ENCODE peak calls at places on chromosomes 5 and 9, in seven cellular contexts. P is mammary epithelial cell; G is pancreas; A is cardiac muscle cell; S is H1; I is CD4-positive, alpha-beta memory T cell; W is left ventricle myocardium inferior. T is an unnamed sample.

GRCh38 chr9:108058137-108058779 is 568.7 kb upstream of the KLF4 start:
- DNase-seq in G (no peak), P (no peak), S (no peak), W (no peak), I (no peak), A (no peak), T (no peak)

GRCh38 chr9:121281614-121282291 is 13.8 kb downstream of the GSN start:
- DNase-seq in S (no peak), I (no peak), W (peak; percentile 91), G (peak; percentile 84), P (peak; percentile 99), A (peak; percentile 50), T (no peak)

GRCh38 chr5:158699336-158699735 is 400.4 kb downstream of the EBF1 start:
- DNase-seq in W (no peak), G (no peak), P (no peak), A (no peak), I (no peak), S (no peak), T (no peak)

GRCh38 chr9:99037768-99038167 is 67.1 kb upstream of the TGFBR1 start:
- DNase-seq in A (no peak), I (no peak), W (no peak), G (no peak), P (no peak), S (no peak), T (no peak)

GRCh38 chr5:14728109-14728938 is 63.8 kb downstream of the OTULIN start:
- DNase-seq in W (no peak), P (no peak), I (no peak), G (no peak), A (no peak), S (peak; percentile 85), T (no peak)

GRCh38 chr9:104247899-104248460 is 153.9 kb downstream of the SMC2 start:
- DNase-seq in G (no peak), I (no peak), S (no peak), A (no peak), P (no peak), W (no peak), T (no peak)

GRCh38 chr9:6479959-6480358 is 67.0 kb downstream of the UHRF2 start:
- DNase-seq in P (no peak), W (no peak), S (no peak), I (no peak), G (no peak), A (no peak), T (no peak)

GRCh38 chr5:150167163-150167798 is 703 bp downstream of the CDX1 start:
- DNase-seq in W (no peak), P (no peak), G (no peak), A (no peak), S (no peak), I (no peak), T (no peak)

GRCh38 chr5:42250-42649 is 49.7 kb upstream of the PLEKHG4B start:
- DNase-seq in W (no peak), I (no peak), G (no peak), P (peak; percentile 19), A (peak; percentile 60), S (peak; percentile 69), T (peak; percentile 47)

DNA sequence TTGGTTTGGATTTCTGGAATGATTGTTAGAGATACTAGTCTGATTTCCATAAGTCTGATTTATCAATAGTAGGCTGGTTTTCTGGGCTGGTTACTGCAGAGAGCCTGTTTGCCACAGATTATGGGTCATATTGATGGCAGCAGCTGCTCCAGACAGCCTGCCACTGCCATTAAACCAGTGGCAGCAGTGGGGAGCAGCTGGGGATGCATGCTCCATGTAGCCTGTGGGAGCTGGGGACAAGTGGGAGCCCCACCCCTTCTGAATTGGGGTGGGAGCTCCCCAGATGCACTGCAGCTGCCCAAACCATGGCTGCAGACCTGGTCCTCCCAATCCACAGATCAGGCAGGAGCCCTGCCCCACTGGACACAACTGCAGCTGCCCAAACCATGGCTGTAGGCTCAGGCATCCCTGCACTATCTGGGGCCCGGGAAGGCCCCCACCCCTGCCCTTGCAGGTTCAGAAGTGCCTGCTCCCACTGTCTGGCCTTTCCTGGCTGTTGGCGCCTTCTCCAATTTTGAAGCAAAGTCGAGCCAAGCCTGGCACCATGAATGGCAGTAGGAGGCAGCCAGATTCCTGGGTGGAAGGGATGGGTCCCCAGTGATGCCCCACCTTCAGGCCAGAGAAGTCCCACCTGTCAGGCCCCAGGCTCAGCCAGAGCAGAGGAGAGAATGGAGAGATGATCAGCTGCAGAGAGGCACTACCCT is 402.9 kb upstream of the TYRP1 start:
- DNase-seq in I (no peak), W (no peak), P (no peak), G (no peak), A (no peak), S (no peak), T (peak; percentile 35)
- H3K9me3 ChIP-seq in I (no peaks in the 10 kb centered on the region), W (no peaks in the 10 kb centered on the region), P (no peaks in the 10 kb centered on the region), G (no peaks in the 10 kb centered on the region), A (no peaks in the 10 kb centered on the region), S (no peaks in the 10 kb centered on the region), T (no peaks in the 10 kb centered on the region)

GRCh38 chr5:125317546-125317995 is 571.1 kb upstream of the ZNF608 start:
- DNase-seq in W (no peak), A (no peak), G (no peak), P (no peak), I (no peak), S (no peak), T (peak; percentile 67)
- H3K27ac ChIP-seq in W (no peak overlapping the region), A (no peak overlapping the region), G (no peak overlapping the region), P (no peak overlapping the region), I (no peak overlapping the region), S (no peak overlapping the region), T (peak overlapping the region; percentile 52)

DNA sequence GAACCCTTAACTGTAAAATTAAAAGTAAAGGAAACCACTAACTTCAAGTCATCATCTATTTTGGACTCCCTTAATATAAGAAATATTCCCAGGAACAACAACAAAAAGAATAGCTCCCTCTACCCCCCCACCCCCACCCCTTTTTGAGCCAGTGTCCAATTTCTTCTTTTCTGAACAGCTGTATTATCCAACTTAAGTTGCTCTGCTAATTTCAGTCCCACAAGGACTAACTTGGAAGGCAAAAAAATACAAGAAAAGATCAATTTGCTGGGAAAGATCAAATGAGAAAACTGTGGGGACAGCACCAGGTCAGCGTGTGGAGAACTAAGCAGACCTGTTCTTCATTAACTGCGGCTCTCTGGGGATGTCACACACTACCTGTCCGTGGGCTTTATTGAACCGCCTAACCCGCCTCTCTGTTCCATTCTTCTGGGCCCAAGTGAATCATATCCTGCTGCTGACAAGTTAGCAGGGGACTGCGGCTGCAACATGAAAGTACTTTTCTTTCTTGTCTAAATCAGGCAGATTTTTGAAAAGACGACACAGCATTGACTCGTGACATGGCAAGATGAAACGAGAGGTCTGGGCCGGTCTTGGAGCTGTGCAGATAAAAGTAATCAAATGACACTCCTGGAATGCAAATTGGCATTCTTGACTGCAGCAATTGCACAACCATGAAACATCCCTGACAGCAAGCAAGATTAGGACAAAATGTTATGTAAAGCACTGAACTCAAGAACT is 2.7 kb downstream of the BNC2 start:
- DNase-seq in S (no peak), W (no peak), G (no peak), A (no peak), I (no peak), P (no peak), T (peak; percentile 26)
- H3K4me1 ChIP-seq in S (peaks cover 5% of the 10 kb centered on the region), W (peaks cover 30% of the 10 kb centered on the region), G (no peaks in the 10 kb centered on the region), A (peaks cover 11% of the 10 kb centered on the region), I (no peaks in the 10 kb centered on the region), P (peaks cover 11% of the 10 kb centered on the region), T (peaks cover 21% of the 10 kb centered on the region)

DNA sequence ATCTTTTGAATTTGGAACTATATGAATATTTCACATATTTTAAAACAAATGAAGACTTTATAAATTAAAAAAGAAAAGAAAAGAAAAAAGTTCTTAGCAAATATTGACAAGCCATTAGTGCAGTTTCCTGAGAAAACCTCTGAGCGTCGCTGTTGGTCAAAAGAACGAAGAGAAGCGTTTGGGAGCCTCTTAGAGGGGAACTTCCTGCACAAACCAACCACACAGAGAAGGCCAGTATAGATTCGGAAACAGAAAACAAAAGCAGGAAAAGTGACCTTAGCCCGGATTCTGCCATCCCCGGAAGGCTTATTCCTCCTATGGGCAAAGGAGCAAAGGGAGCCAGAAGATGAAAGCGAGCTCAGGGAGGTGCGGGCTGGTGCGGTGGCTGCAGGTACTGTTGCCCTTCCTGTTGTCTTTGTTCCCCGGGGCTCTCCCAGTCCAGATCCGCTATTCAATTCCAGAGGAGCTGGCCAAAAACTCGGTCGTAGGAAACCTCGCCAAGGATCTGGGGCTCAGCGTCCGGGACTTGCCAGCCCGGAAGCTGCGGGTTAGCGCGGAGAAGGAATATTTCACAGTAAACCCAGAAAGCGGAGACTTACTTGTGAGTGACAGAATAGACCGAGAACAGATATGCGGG is at the start of gene PCDHGB2:
- DNase-seq in A (peak; percentile 3), G (no peak), S (no peak), P (no peak), I (no peak), W (no peak), T (no peak)
- H3K9me3 ChIP-seq in A (peaks cover 3% of the 10 kb centered on the region), G (no peaks in the 10 kb centered on the region), S (peaks cover 54% of the 10 kb centered on the region), P (peaks cover 48% of the 10 kb centered on the region), I (no peaks in the 10 kb centered on the region), W (peaks cover 99% of the 10 kb centered on the region), T (peaks cover 27% of the 10 kb centered on the region)

GRCh38 chr5:112973036-112973435 is 3.6 kb upstream of the DCP2 start:
- DNase-seq in I (no peak), S (no peak), G (no peak), A (no peak), W (no peak), P (no peak), T (no peak)
- H3K27ac ChIP-seq in I (no peak overlapping the region), S (no peak overlapping the region), G (no peak overlapping the region), A (no peak overlapping the region), W (no peak overlapping the region), P (no peak overlapping the region), T (no peak overlapping the region)

GRCh38 chr5:5755888-5756287 is 333.4 kb downstream of the ICE1 start:
- DNase-seq in S (no peak), G (no peak), A (no peak), P (no peak), W (no peak), I (no peak), T (no peak)

GRCh38 chr5:5751496-5751895 is 329.0 kb downstream of the ICE1 start:
- DNase-seq in P (no peak), W (no peak), G (no peak), A (no peak), I (no peak), S (no peak), T (no peak)

GRCh38 chr5:5751987-5752386 is 329.5 kb downstream of the ICE1 start:
- DNase-seq in S (no peak), P (no peak), A (no peak), W (no peak), G (no peak), I (no peak), T (no peak)

GRCh38 chr5:5752844-5753243 is 330.4 kb downstream of the ICE1 start:
- DNase-seq in I (no peak), S (no peak), A (no peak), G (no peak), P (no peak), W (no peak), T (no peak)
- H3K4me1 ChIP-seq in I (no peaks in the 10 kb centered on the region), S (no peaks in the 10 kb centered on the region), A (no peaks in the 10 kb centered on the region), G (no peaks in the 10 kb centered on the region), P (no peaks in the 10 kb centered on the region), W (peaks cover 10% of the 10 kb centered on the region), T (no peaks in the 10 kb centered on the region)

GRCh38 chr9:326667-327066 is 112.0 kb downstream of the DOCK8 start:
- DNase-seq in I (no peak), G (no peak), A (no peak), S (no peak), P (no peak), W (no peak), T (no peak)
- H3K9me3 ChIP-seq in I (no peaks in the 10 kb centered on the region), G (no peaks in the 10 kb centered on the region), A (no peaks in the 10 kb centered on the region), S (no peaks in the 10 kb centered on the region), P (no peaks in the 10 kb centered on the region), W (no peaks in the 10 kb centered on the region), T (no peaks in the 10 kb centered on the region)